ENCODE peak calls at places on chromosomes 5 and 9, in five cellular contexts. One of them, this sample, is unnamed.

GRCh38 chr9:121326924-121327613 is 43.0 kb downstream of the STOM start:
- DNase-seq in IMR-90: no peak
- DNase-seq in H1: no peak
- DNase-seq in neuronal stem cell: no peak
- DNase-seq in mesenchymal stem cell: no peak
- DNase-seq in this sample: no peak

GRCh38 chr5:135135530-135136201 is 101.6 kb upstream of the PITX1 start:
- DNase-seq in IMR-90: peak; percentile 79
- DNase-seq in H1: no peak
- DNase-seq in neuronal stem cell: no peak
- DNase-seq in mesenchymal stem cell: peak; percentile 30
- DNase-seq in this sample: no peak

GRCh38 chr9:2771661-2772060 is 54.4 kb downstream of the KCNV2 start:
- DNase-seq in IMR-90: peak; percentile 53
- DNase-seq in H1: no peak
- DNase-seq in neuronal stem cell: no peak
- DNase-seq in mesenchymal stem cell: peak; percentile 13
- DNase-seq in this sample: peak; percentile 86

GRCh38 chr5:7361593-7361992 is 34.3 kb upstream of the ADCY2 start:
- DNase-seq in IMR-90: no peak
- DNase-seq in H1: no peak
- DNase-seq in neuronal stem cell: no peak
- DNase-seq in mesenchymal stem cell: no peak
- DNase-seq in this sample: no peak

GRCh38 chr9:136557036-136557435 is 11.2 kb upstream of the NOTCH1 start:
- DNase-seq in IMR-90: no peak
- DNase-seq in H1: no peak
- DNase-seq in neuronal stem cell: no peak
- DNase-seq in mesenchymal stem cell: no peak
- DNase-seq in this sample: no peak

GRCh38 chr9:93660647-93661046 is 84.3 kb downstream of the PHF2 start:
- DNase-seq in IMR-90: no peak
- DNase-seq in H1: no peak
- DNase-seq in neuronal stem cell: no peak
- DNase-seq in mesenchymal stem cell: no peak
- DNase-seq in this sample: no peak

GRCh38 chr5:132655821-132656773 is 1.9 kb upstream of the IL13 start:
- DNase-seq in IMR-90: no peak
- DNase-seq in H1: peak; percentile 72
- DNase-seq in neuronal stem cell: peak; percentile 15
- DNase-seq in mesenchymal stem cell: peak; percentile 18
- DNase-seq in this sample: no peak

GRCh38 chr5:37938086-37938852 is 98.4 kb upstream of the GDNF start:
- DNase-seq in IMR-90: no peak
- DNase-seq in H1: no peak
- DNase-seq in neuronal stem cell: peak; percentile 4
- DNase-seq in mesenchymal stem cell: no peak
- DNase-seq in this sample: no peak

GRCh38 chr5:172303090-172303995 is 19.8 kb upstream of the UBTD2 start:
- DNase-seq in IMR-90: no peak
- DNase-seq in H1: no peak
- DNase-seq in neuronal stem cell: no peak
- DNase-seq in mesenchymal stem cell: no peak
- DNase-seq in this sample: peak; percentile 28

GRCh38 chr5:141641634-141642278 is 5.0 kb downstream of the RELL2 start:
- DNase-seq in IMR-90: peak; percentile 61
- DNase-seq in H1: no peak
- DNase-seq in neuronal stem cell: no peak
- DNase-seq in mesenchymal stem cell: peak; percentile 64
- DNase-seq in this sample: peak; percentile 82

GRCh38 chr9:93674580-93675335 is 98.4 kb downstream of the PHF2 start:
- DNase-seq in IMR-90: no peak
- DNase-seq in H1: peak; percentile 37
- DNase-seq in neuronal stem cell: no peak
- DNase-seq in mesenchymal stem cell: no peak
- DNase-seq in this sample: no peak

GRCh38 chr9:129398101-129398795 is 220.2 kb upstream of the IER5L start:
- DNase-seq in IMR-90: no peak
- DNase-seq in H1: no peak
- DNase-seq in neuronal stem cell: no peak
- DNase-seq in mesenchymal stem cell: no peak
- DNase-seq in this sample: no peak

GRCh38 chr5:79962580-79963222 is 28.4 kb downstream of the MTX3 start:
- DNase-seq in IMR-90: peak; percentile 61
- DNase-seq in H1: no peak
- DNase-seq in neuronal stem cell: peak; percentile 38
- DNase-seq in mesenchymal stem cell: peak; percentile 14
- DNase-seq in this sample: peak; percentile 17

GRCh38 chr5:111737716-111738115 is 19.3 kb downstream of the NREP start:
- DNase-seq in IMR-90: peak; percentile 82
- DNase-seq in H1: no peak
- DNase-seq in neuronal stem cell: no peak
- DNase-seq in mesenchymal stem cell: peak; percentile 59
- DNase-seq in this sample: no peak

GRCh38 chr9:20321683-20322082 is 300.6 kb downstream of the MLLT3 start:
- DNase-seq in IMR-90: no peak
- DNase-seq in H1: no peak
- DNase-seq in neuronal stem cell: no peak
- DNase-seq in mesenchymal stem cell: no peak
- DNase-seq in this sample: no peak

GRCh38 chr5:172875372-172876279 is 41.6 kb downstream of the ERGIC1 start:
- DNase-seq in IMR-90: no peak
- DNase-seq in H1: no peak
- DNase-seq in neuronal stem cell: no peak
- DNase-seq in mesenchymal stem cell: peak; percentile 66
- DNase-seq in this sample: no peak

GRCh38 chr5:83553000-83553486 is 81.5 kb downstream of the VCAN start:
- DNase-seq in IMR-90: peak; percentile 22
- DNase-seq in H1: no peak
- DNase-seq in neuronal stem cell: no peak
- DNase-seq in mesenchymal stem cell: no peak
- DNase-seq in this sample: peak; percentile 28

GRCh38 chr5:8102714-8103113 is 233.8 kb downstream of the MTRR start:
- DNase-seq in IMR-90: no peak
- DNase-seq in H1: no peak
- DNase-seq in neuronal stem cell: no peak
- DNase-seq in mesenchymal stem cell: no peak
- DNase-seq in this sample: no peak

GRCh38 chr9:101586651-101587050 is 8.1 kb downstream of the PPP3R2 start:
- DNase-seq in IMR-90: no peak
- DNase-seq in H1: no peak
- DNase-seq in neuronal stem cell: no peak
- DNase-seq in mesenchymal stem cell: no peak
- DNase-seq in this sample: no peak

GRCh38 chr5:147464211-147464610 is 45.7 kb downstream of the DPYSL3 start:
- DNase-seq in IMR-90: peak; percentile 45
- DNase-seq in H1: no peak
- DNase-seq in neuronal stem cell: no peak
- DNase-seq in mesenchymal stem cell: peak; percentile 56
- DNase-seq in this sample: peak; percentile 85

GRCh38 chr5:113233606-113234005 is 201.2 kb downstream of the TSSK1B start:
- DNase-seq in IMR-90: peak; percentile 71
- DNase-seq in H1: no peak
- DNase-seq in neuronal stem cell: no peak
- DNase-seq in mesenchymal stem cell: no peak
- DNase-seq in this sample: no peak

GRCh38 chr5:113336975-113337374 is 97.8 kb downstream of the TSSK1B start:
- DNase-seq in IMR-90: peak; percentile 77
- DNase-seq in H1: peak; percentile 55
- DNase-seq in neuronal stem cell: no peak
- DNase-seq in mesenchymal stem cell: peak; percentile 75
- DNase-seq in this sample: peak; percentile 90

GRCh38 chr9:1458503-1458902 is 408.3 kb downstream of the DMRT2 start:
- DNase-seq in IMR-90: peak; percentile 2
- DNase-seq in H1: no peak
- DNase-seq in neuronal stem cell: no peak
- DNase-seq in mesenchymal stem cell: no peak
- DNase-seq in this sample: no peak

GRCh38 chr9:13279284-13280162 is at the start of gene MPDZ:
- DNase-seq in IMR-90: peak; percentile 66
- DNase-seq in H1: peak; percentile 79
- DNase-seq in neuronal stem cell: peak; percentile 70
- DNase-seq in mesenchymal stem cell: peak; percentile 81
- DNase-seq in this sample: peak; percentile 78
- H3K4me3 ChIP-seq in IMR-90: peak within 1 kb of the TSS; percentile 66
- H3K4me3 ChIP-seq in H1: peak within 1 kb of the TSS; percentile 62
- H3K4me3 ChIP-seq in neuronal stem cell: peak within 1 kb of the TSS; percentile 78
- H3K4me3 ChIP-seq in mesenchymal stem cell: peak within 1 kb of the TSS; percentile 70
- H3K4me3 ChIP-seq in this sample: peak within 1 kb of the TSS; percentile 77

GRCh38 chr5:133816791-133817190 is 151.6 kb downstream of the C5orf15 start:
- DNase-seq in IMR-90: no peak
- DNase-seq in H1: no peak
- DNase-seq in neuronal stem cell: no peak
- DNase-seq in mesenchymal stem cell: no peak
- DNase-seq in this sample: no peak
- H2BK15ac ChIP-seq in IMR-90: no peak overlapping the region
- H2BK15ac ChIP-seq in H1: no peak overlapping the region
- H2BK15ac ChIP-seq in neuronal stem cell: no peak overlapping the region
- H2BK15ac ChIP-seq in mesenchymal stem cell: no peak overlapping the region
- H2BK15ac ChIP-seq in this sample: no peak overlapping the region

GRCh38 chr5:1486271-1486670 is 37.5 kb downstream of the LPCAT1 start:
- DNase-seq in IMR-90: no peak
- DNase-seq in H1: no peak
- DNase-seq in neuronal stem cell: no peak
- DNase-seq in mesenchymal stem cell: no peak
- DNase-seq in this sample: no peak

GRCh38 chr5:1483064-1483463 is 37.8 kb upstream of the SLC6A3 start:
- DNase-seq in IMR-90: no peak
- DNase-seq in H1: no peak
- DNase-seq in neuronal stem cell: no peak
- DNase-seq in mesenchymal stem cell: no peak
- DNase-seq in this sample: no peak

GRCh38 chr5:1485320-1486118 is 38.2 kb downstream of the LPCAT1 start:
- DNase-seq in IMR-90: no peak
- DNase-seq in H1: no peak
- DNase-seq in neuronal stem cell: no peak
- DNase-seq in mesenchymal stem cell: no peak
- DNase-seq in this sample: no peak

GRCh38 chr5:1483856-1484255 is 38.6 kb upstream of the SLC6A3 start:
- DNase-seq in IMR-90: no peak
- DNase-seq in H1: no peak
- DNase-seq in neuronal stem cell: no peak
- DNase-seq in mesenchymal stem cell: no peak
- DNase-seq in this sample: no peak

DNA sequence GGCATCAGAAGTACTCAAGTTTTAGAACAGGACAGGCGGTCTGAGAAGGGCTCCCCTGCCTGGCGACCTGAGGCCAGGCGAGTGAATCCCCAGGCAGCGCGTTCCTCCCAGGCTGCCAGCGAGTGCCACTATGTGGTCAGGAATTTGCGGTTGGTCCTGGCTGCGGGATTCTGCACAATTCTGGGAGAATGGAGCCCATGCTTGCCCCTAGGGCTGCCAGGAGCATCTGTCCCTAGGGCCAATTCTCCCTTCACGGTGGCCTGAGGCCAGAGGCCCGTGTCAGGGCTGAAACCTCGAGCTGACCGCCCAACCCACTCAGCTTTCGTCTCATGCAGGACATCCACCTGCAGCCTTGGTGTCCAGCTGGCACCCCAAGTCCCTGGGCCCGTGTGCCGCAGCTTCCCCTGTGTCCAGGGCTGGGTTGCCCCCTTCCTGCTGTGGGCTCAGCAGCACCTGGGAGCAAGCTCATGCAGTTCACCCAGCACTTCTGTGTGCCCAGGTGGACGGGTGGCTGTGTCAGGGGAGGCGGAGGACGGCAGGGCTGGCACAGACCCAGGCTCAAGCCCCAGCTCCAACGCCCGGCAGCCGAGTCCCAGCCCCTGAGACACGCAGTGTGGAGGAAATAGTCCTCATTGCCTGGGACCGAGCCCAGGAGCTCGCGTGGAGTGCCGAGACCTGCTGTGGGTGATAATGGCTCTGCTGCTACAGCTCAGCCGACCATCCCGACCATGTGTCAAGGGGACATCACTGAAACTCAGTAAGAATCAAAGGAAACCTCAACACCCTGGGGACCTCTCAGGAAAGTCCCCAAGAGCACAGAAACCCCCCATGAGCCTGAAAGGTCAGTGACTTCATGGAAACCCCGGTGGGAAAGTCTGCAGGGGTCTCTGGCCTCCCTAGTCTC is 39.1 kb downstream of the LPCAT1 start:
- DNase-seq in IMR-90: no peak
- DNase-seq in H1: no peak
- DNase-seq in neuronal stem cell: no peak
- DNase-seq in mesenchymal stem cell: no peak
- DNase-seq in this sample: no peak
- H3K4me3 ChIP-seq in IMR-90: no peak overlapping the region
- H3K4me3 ChIP-seq in H1: no peak overlapping the region
- H3K4me3 ChIP-seq in neuronal stem cell: no peak overlapping the region
- H3K4me3 ChIP-seq in mesenchymal stem cell: no peak overlapping the region
- H3K4me3 ChIP-seq in this sample: no peak overlapping the region

DNA sequence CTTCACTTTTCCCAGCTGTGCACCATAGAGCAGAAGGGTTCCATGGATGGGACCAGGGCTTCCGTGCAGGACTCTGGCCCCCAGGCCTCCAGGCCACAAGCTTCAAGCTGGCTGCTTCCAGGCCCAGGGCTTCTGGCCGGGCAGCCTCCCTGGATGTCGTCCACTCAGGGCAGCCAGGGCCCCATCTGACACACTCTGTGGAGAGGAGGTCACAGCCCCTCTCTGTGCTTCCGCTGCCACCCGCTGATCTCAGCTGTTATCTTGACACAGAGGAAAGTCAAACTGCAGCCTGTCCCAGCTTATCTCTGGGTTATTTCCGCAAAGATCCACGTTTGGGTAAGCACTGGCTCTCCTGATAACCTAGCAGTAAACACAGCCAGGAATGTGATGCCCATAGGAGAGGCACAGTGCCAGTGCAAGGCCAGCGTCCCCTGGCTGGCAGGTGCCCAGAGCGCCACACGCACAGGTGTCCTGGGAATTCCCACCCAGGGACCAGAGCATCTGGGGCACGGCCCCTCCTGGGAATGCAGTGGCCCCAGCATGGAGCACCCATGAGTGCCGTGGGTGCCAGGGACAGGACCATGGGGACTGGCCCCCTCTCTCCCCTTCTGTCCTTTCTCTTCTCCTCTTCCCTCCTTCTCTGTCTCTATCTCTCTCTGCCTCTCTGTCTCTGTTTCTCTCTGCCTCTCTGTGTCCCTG is 15.6 kb upstream of the SLC6A19 start:
- DNase-seq in IMR-90: no peak
- DNase-seq in H1: no peak
- DNase-seq in neuronal stem cell: no peak
- DNase-seq in mesenchymal stem cell: no peak
- DNase-seq in this sample: no peak
- H2BK15ac ChIP-seq in IMR-90: no peak overlapping the region
- H2BK15ac ChIP-seq in H1: no peak overlapping the region
- H2BK15ac ChIP-seq in neuronal stem cell: peak overlapping the region; percentile 15
- H2BK15ac ChIP-seq in mesenchymal stem cell: no peak overlapping the region
- H2BK15ac ChIP-seq in this sample: no peak overlapping the region